ENCODE peak calls at places on chromosomes 6 and 20, in seven cellular contexts. N, P, L, V, F, X and J are unnamed samples.
A peak's percentile ranks its signal among the peaks of the same experiment; 100 is the strongest.

GRCh38 chr6:154284313-154284853 is 72.2 kb downstream of the IPCEF1 start:
- DNase-seq in N (no peak), P (no peak), L (no peak), V (peak; percentile 5), F (no peak), X (no peak), J (no peak)

GRCh38 chr20:17357238-17357637 is 130.4 kb downstream of the PCSK2 start:
- DNase-seq in N (no peak), P (no peak), L (no peak), V (no peak), F (no peak), X (no peak), J (no peak)

GRCh38 chr20:59163641-59164530 is at the start of gene ZNF831:
- DNase-seq in N (no peak), P (no peak), L (no peak), V (no peak), F (no peak), X (no peak), J (no peak)

GRCh38 chr6:72911463-72912153 is 289.7 kb downstream of the KCNQ5 start:
- DNase-seq in N (no peak), P (no peak), L (no peak), V (no peak), F (no peak), X (no peak), J (peak; percentile 47)

GRCh38 chr6:46491789-46492547 is 719 bp upstream of the RCAN2 start:
- DNase-seq in N (peak; percentile 48), P (no peak), L (peak; percentile 63), V (peak; percentile 67), F (peak; percentile 71), X (peak; percentile 65), J (no peak)

GRCh38 chr20:30811896-30812671 is 445.4 kb upstream of the DEFB115 start:
- DNase-seq in N (peak; percentile 20), P (no peak), L (peak; percentile 88), V (peak; percentile 68), F (peak; percentile 65), X (no peak), J (peak; percentile 36)

GRCh38 chr6:154653385-154653784 is 79.8 kb upstream of the SCAF8 start:
- DNase-seq in N (no peak), P (no peak), L (no peak), V (no peak), F (peak; percentile 12), X (no peak), J (no peak)

GRCh38 chr6:139581485-139581865 is 207.0 kb upstream of the CITED2 start:
- DNase-seq in N (no peak), P (no peak), L (no peak), V (no peak), F (no peak), X (no peak), J (no peak)

GRCh38 chr6:37051138-37052026 is 45.9 kb downstream of the FGD2 start:
- DNase-seq in N (peak; percentile 75), P (peak; percentile 47), L (peak; percentile 93), V (peak; percentile 92), F (peak; percentile 87), X (peak; percentile 91), J (peak; percentile 18)

GRCh38 chr6:144710207-144710606 is 425.1 kb downstream of the UTRN start:
- DNase-seq in N (no peak), P (no peak), L (no peak), V (peak; percentile 15), F (peak; percentile 96), X (no peak), J (peak; percentile 81)

GRCh38 chr6:28747083-28747630 is 176.6 kb downstream of the TRIM27 start:
- DNase-seq in N (no peak), P (no peak), L (no peak), V (peak; percentile 48), F (no peak), X (no peak), J (no peak)

GRCh38 chr20:19019734-19020364 is 192.6 kb upstream of the SLC24A3 start:
- DNase-seq in N (no peak), P (no peak), L (no peak), V (no peak), F (no peak), X (no peak), J (no peak)

GRCh38 chr6:133895573-133896343 is 6.8 kb downstream of the TCF21 start:
- DNase-seq in N (peak; percentile 27), P (no peak), L (no peak), V (peak; percentile 50), F (peak; percentile 56), X (peak; percentile 32), J (no peak)

GRCh38 chr20:17655286-17655651 is 26.8 kb downstream of the RRBP1 start:
- DNase-seq in N (no peak), P (no peak), L (peak; percentile 5), V (peak; percentile 98), F (peak; percentile 53), X (no peak), J (peak; percentile 54)

GRCh38 chr6:163670283-163670682 is 255.8 kb downstream of the QKI start:
- DNase-seq in N (no peak), P (no peak), L (peak; percentile 79), V (no peak), F (no peak), X (no peak), J (no peak)

GRCh38 chr6:158002951-158003853 is 21.5 kb downstream of the SYNJ2 start:
- DNase-seq in N (no peak), P (no peak), L (no peak), V (peak; percentile 75), F (peak; percentile 97), X (peak; percentile 64), J (peak; percentile 97)

GRCh38 chr6:118912646-118913045 is 18.7 kb downstream of the ASF1A start:
- DNase-seq in N (no peak), P (no peak), L (peak; percentile 27), V (no peak), F (no peak), X (no peak), J (no peak)

GRCh38 chr20:41786158-41786557 is 168.0 kb upstream of the CHD6 start:
- DNase-seq in N (no peak), P (no peak), L (no peak), V (no peak), F (peak; percentile 34), X (no peak), J (no peak)

GRCh38 chr20:31555203-31555602 is 41.0 kb downstream of the HM13 start:
- DNase-seq in N (no peak), P (no peak), L (no peak), V (no peak), F (no peak), X (no peak), J (no peak)

DNA sequence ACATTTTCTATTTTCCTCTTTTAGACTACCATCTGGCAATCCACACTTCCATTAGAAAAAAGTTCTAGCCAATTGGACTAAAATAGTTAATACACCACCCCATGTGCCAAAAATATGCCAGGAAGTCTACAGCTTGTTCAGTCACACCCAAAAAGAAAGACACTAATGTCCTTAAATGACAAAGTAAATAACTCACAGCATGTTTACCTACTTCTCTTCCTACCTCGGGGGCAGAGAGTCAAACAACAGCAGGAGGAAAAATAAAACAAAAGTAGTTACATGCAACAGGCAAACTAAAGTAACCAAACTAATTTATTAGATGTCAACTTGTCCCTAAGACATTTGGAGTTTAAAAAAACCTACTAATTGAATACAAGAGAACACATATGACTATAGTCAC is 57.0 kb downstream of the UBE3D start:
- DNase-seq in N (no peak), P (no peak), L (no peak), V (no peak), F (no peak), X (no peak), J (no peak)
- H3K27me3 ChIP-seq in N (no peaks in the 10 kb centered on the region), P (no peaks in the 10 kb centered on the region), L (no peaks in the 10 kb centered on the region), V (no peaks in the 10 kb centered on the region), F (no peaks in the 10 kb centered on the region), X (no peaks in the 10 kb centered on the region), J (no peaks in the 10 kb centered on the region)

DNA sequence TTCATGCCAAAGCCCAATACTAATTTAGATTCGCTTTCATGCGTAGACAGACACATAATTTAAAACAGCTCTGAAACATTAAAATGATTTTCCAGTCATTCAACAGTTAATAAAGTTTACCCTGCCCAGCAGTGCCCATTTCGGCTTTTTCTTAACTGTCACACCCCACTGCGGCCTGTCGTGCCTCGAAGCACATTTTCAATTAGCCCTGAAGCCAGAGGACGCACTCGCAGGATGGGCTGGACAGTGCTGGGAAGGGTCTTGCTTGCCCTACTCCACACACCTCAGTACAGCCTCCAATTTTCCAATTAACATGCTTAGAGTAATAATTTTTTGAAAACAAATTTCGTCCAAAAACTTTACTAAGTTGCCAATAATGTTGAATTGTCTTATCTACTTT is 35.3 kb downstream of the TAF4 start:
- DNase-seq in N (no peak), P (no peak), L (no peak), V (no peak), F (no peak), X (no peak), J (no peak)
- H3K27ac ChIP-seq in N (no peak overlapping the region), P (no peak overlapping the region), L (peak overlapping the region; percentile 24), V (no peak overlapping the region), F (no peak overlapping the region), X (no peak overlapping the region), J (no peak overlapping the region)

DNA sequence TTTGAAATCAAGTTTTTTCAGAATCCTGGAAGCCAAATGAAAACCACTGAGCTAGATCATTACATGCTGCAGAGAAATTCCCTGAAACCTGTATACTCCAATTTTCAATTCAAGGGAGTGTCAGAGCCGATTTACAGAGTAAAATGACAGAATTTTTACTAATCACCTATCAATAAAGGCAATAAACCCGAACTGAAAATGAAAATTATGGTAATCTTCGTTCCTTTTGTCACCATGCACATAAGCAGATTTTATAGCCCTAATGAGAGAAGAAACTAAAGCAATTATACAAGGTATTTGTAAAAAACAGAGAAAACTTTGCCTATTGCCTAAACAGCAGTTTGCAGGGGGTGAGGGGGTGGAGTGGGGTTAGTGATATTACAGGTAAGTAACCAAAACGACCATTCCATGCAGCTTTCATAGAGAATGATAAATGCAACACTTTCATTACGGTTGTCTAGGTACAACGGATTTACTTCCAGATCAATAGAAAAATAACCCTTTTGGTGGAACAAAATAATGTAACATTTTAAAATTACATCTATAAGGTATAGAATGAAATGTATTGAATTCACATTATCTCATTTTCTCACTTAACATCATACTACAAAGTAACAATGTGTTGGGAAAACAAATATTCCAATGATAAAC is 115.2 kb upstream of the BEND6 start:
- DNase-seq in N (no peak), P (no peak), L (no peak), V (no peak), F (no peak), X (no peak), J (no peak)
- H3K4me2 ChIP-seq in N (no peak overlapping the region), P (no peak overlapping the region), L (peak overlapping the region; percentile 80), V (no peak overlapping the region), F (peak overlapping the region; percentile 100), X (no peak overlapping the region), J (peak overlapping the region; percentile 97)

GRCh38 chr20:62813588-62813987 is 3.3 kb upstream of the COL9A3 start:
- DNase-seq in N (no peak), P (no peak), L (no peak), V (no peak), F (no peak), X (no peak), J (no peak)

GRCh38 chr20:62816031-62816878 is 595 bp upstream of the COL9A3 start:
- DNase-seq in N (peak; percentile 74), P (peak; percentile 84), L (peak; percentile 60), V (peak; percentile 98), F (peak; percentile 70), X (no peak), J (no peak)

GRCh38 chr20:62814060-62814708 is 2.7 kb upstream of the COL9A3 start:
- DNase-seq in N (no peak), P (no peak), L (no peak), V (no peak), F (no peak), X (no peak), J (no peak)

GRCh38 chr20:62814709-62815065 is 2.2 kb upstream of the COL9A3 start:
- DNase-seq in N (no peak), P (no peak), L (no peak), V (no peak), F (no peak), X (no peak), J (no peak)

GRCh38 chr20:62815066-62815991 is 1.5 kb upstream of the COL9A3 start:
- DNase-seq in N (no peak), P (peak; percentile 54), L (peak; percentile 52), V (peak; percentile 91), F (peak; percentile 65), X (peak; percentile 80), J (peak; percentile 43)
- H3K27me3 ChIP-seq in N (peaks cover 10% of the 10 kb centered on the region), P (no peaks in the 10 kb centered on the region), L (no peaks in the 10 kb centered on the region), V (no peaks in the 10 kb centered on the region), F (peaks cover 11% of the 10 kb centered on the region), X (peaks cover 19% of the 10 kb centered on the region), J (peaks cover 15% of the 10 kb centered on the region)